ENCODE peak calls at places on chromosome 13, in nine cellular contexts. V is osteoblast; J is aorta; T is CD4-positive, CD25-positive, alpha-beta regulatory T cell; P is IMR-90; Z is A673; Q is CD8-positive, alpha-beta memory T cell; F is neural progenitor cell; H is mammary epithelial cell. O is an unnamed sample.

GRCh38 chr13:76512676-76513277 is 373.4 kb downstream of the KCTD12 start:
- DNase-seq in V (peak; percentile 66), J (no peak), T (no peak), P (peak; percentile 97), Z (peak; percentile 11), Q (no peak), F (no peak), H (peak; percentile 76), O (no peak)

GRCh38 chr13:31044658-31045620 is 112.5 kb downstream of the TEX26 start:
- DNase-seq in V (peak; percentile 59), J (no peak), T (no peak), P (no peak), Z (peak; percentile 49), Q (no peak), F (no peak), H (peak; percentile 42), O (no peak)

GRCh38 chr13:30133554-30133912 is 173.8 kb downstream of the KATNAL1 start:
- DNase-seq in V (no peak), J (no peak), T (no peak), P (no peak), Z (no peak), Q (no peak), F (no peak), H (no peak), O (peak; percentile 80)

GRCh38 chr13:109468123-109468522 is 318.3 kb downstream of the IRS2 start:
- DNase-seq in V (no peak), J (no peak), T (no peak), P (no peak), Z (no peak), Q (no peak), F (no peak), H (no peak), O (no peak)

GRCh38 chr13:109121826-109122225 is 492.4 kb downstream of the MYO16 start:
- DNase-seq in V (no peak), J (no peak), T (no peak), P (no peak), Z (no peak), Q (no peak), F (no peak), H (no peak), O (no peak)

GRCh38 chr13:28489975-28490550 is 4.9 kb downstream of the FLT1 start:
- DNase-seq in V (no peak), J (no peak), T (no peak), P (no peak), Z (no peak), Q (no peak), F (no peak), H (no peak), O (no peak)

GRCh38 chr13:60990032-60990733 is 425.5 kb downstream of the PCDH20 start:
- DNase-seq in V (no peak), J (no peak), T (no peak), P (no peak), Z (peak; percentile 29), Q (no peak), F (peak; percentile 3), H (no peak), O (peak; percentile 35)

GRCh38 chr13:95437561-95437960 is 115.0 kb upstream of the CLDN10 start:
- DNase-seq in V (no peak), J (no peak), T (no peak), P (no peak), Z (no peak), Q (no peak), F (no peak), H (no peak), O (no peak)

GRCh38 chr13:41505209-41505835 is 48.0 kb downstream of the RGCC start:
- DNase-seq in V (peak; percentile 89), J (no peak), T (no peak), P (peak; percentile 96), Z (no peak), Q (no peak), F (no peak), H (peak; percentile 80), O (no peak)

DNA sequence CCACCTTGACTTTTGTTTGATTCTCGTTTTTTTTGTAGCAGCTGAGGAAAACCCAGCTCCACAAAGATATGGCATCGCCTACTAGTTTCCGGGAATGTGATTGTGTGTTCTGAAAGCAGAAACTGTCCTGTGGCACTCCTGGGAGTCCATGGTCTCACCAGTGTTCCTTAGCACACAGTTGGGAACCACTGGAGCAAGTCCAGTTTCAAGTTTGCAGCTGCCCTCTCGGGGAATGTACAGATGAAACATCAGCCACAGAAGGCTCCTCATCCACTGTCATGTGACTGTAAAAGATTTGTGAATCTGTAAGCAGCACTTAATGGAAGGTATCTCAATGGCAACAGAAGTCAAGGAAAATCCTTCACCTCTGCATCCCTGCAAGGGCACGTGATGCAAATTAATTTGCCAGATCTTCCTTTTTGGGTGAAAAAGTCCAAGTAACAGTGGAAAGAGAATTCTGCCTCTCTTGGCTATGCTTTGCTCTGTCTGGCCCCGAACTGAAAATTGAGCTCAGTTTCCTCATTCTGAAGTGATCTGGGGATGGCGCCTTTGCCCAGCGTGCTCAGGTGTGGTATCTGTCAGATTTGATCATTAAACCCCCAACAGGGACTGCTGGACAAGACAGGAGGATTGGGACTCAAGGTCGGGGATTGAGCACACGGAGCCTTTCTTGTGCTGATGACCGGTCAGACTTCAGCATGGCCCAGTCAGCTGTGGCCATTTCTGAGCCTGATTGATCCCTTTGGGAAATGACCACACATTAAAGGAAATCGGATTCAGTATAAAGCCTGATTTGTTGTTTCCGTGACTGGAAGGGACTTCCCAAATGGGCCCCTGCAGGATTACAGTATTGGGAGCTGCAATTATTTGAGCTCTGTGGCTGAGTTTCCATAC is 58.8 kb downstream of the ING1 start:
- DNase-seq in V (peak; percentile 62), J (no peak), T (no peak), P (no peak), Z (no peak), Q (no peak), F (no peak), H (no peak), O (no peak)
- H3K9me3 ChIP-seq in V (no peaks in the 10 kb centered on the region), J (no peaks in the 10 kb centered on the region), T (no peaks in the 10 kb centered on the region), P (no peaks in the 10 kb centered on the region), Z (no peaks in the 10 kb centered on the region), Q (no peaks in the 10 kb centered on the region), F (no peaks in the 10 kb centered on the region), H (no peaks in the 10 kb centered on the region), O (no peaks in the 10 kb centered on the region)

GRCh38 chr13:36084131-36084530 is 47.1 kb downstream of the DCLK1 start:
- DNase-seq in V (no peak), J (no peak), T (no peak), P (no peak), Z (no peak), Q (no peak), F (no peak), H (no peak), O (no peak)
- H3K4me3 ChIP-seq in V (no peak overlapping the region), J (no peak overlapping the region), T (no peak overlapping the region), P (no peak overlapping the region), Z (no peak overlapping the region), Q (no peak overlapping the region), F (no peak overlapping the region), H (no peak overlapping the region), O (no peak overlapping the region)

GRCh38 chr13:51621597-51621996 is 37.3 kb downstream of the WDFY2 start:
- DNase-seq in V (no peak), J (no peak), T (no peak), P (no peak), Z (no peak), Q (no peak), F (no peak), H (no peak), O (no peak)
- H3K4me1 ChIP-seq in V (peaks cover 47% of the 10 kb centered on the region), J (peaks cover 5% of the 10 kb centered on the region), T (peaks cover 5% of the 10 kb centered on the region), P (peaks cover 21% of the 10 kb centered on the region), Z (peaks cover 86% of the 10 kb centered on the region), Q (peaks cover 5% of the 10 kb centered on the region), F (peaks cover 14% of the 10 kb centered on the region), H (peaks cover 43% of the 10 kb centered on the region), O (no peaks in the 10 kb centered on the region)

GRCh38 chr13:19185086-19185864 is 3.7 kb upstream of the TUBA3C start:
- DNase-seq in V (no peak), J (no peak), T (no peak), P (no peak), Z (no peak), Q (no peak), F (no peak), H (no peak), O (no peak)
- H3K9me3 ChIP-seq in V (no peaks in the 10 kb centered on the region), J (no peaks in the 10 kb centered on the region), T (no peaks in the 10 kb centered on the region), P (peaks cover 27% of the 10 kb centered on the region), Z (no peaks in the 10 kb centered on the region), Q (no peaks in the 10 kb centered on the region), F (peaks cover 8% of the 10 kb centered on the region), H (peaks cover 22% of the 10 kb centered on the region), O (peaks cover 60% of the 10 kb centered on the region)

DNA sequence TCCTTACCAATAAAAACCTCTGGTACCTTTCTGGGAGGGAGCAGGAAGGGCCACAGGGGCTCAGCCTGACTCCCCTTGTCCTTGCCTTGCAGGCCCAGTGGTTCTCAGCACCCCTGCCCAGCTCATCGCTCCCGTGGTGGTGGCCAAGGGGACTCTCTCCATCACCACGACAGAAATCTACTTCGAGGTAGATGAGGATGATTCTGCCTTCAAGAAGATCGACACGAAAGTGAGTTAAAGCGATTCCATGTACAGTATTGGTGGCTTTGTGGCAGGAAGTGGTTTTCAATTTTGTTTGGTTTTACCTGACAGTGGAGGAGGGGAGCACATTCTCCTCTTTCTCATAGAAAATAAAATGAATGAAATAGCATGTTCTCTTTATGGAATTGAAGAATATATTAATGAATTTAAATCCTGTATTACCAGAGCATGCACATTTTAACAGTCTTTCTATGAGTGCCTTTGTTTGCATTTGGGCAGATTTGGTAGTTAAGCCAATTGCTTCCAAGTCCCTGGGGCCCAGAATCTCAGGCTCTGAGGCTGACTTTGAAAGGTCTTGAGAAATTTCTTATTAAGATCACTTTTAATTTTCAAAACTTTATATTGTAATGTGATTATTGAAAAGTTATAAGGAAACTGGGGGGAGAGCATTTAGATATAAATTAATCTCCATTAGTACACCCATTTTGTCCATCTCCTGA is 4.0 kb downstream of the MAB21L1 start:
- DNase-seq in V (no peak), J (no peak), T (no peak), P (no peak), Z (no peak), Q (no peak), F (peak; percentile 28), H (no peak), O (no peak)
- H3K4me3 ChIP-seq in V (peak overlapping the region; percentile 92), J (no peak overlapping the region), T (no peak overlapping the region), P (no peak overlapping the region), Z (no peak overlapping the region), Q (no peak overlapping the region), F (no peak overlapping the region), H (no peak overlapping the region), O (no peak overlapping the region)

DNA sequence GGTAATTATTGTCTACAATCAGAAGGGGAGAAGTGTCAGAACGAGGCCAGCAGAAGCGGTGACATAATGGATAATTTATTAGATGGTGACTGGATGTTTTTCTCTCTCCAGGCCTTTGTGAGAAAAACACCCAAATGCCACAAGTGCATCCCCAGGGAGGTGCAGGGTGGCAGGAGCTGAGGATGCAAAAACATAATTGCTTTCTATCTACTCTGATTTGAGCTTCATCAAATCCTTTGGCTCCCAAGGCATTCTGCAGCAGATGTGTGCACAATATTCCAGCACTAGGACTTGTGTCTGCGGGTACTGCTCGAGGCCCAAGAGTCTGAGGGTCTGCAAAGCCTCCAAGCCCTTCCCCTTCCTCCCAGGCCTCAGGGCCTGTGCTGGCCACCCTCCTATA is 220.1 kb upstream of the SERP2 start:
- DNase-seq in V (no peak), J (no peak), T (no peak), P (no peak), Z (no peak), Q (no peak), F (no peak), H (no peak), O (no peak)
- H3K4me1 ChIP-seq in V (peaks cover 16% of the 10 kb centered on the region), J (no peaks in the 10 kb centered on the region), T (no peaks in the 10 kb centered on the region), P (peaks cover 2% of the 10 kb centered on the region), Z (no peaks in the 10 kb centered on the region), Q (no peaks in the 10 kb centered on the region), F (peaks cover 9% of the 10 kb centered on the region), H (peaks cover 8% of the 10 kb centered on the region), O (peaks cover 9% of the 10 kb centered on the region)